ENCODE peak calls at places on chromosomes 2 and 18, in seven cellular contexts. D, T, B, Q, X, H and J are unnamed samples.

GRCh38 chr18:56545539-56545938 is 92.9 kb downstream of the TXNL1 start:
- DNase-seq in D (no peak), T (no peak), B (no peak), Q (no peak), X (no peak), H (no peak), J (no peak)

GRCh38 chr2:23563151-23563550 is 178.2 kb downstream of the KLHL29 start:
- DNase-seq in D (no peak), T (peak), B (peak), Q (no peak), X (no peak), H (no peak), J (no peak)

GRCh38 chr2:10211822-10212438 is 89.4 kb downstream of the RRM2 start:
- DNase-seq in D (no peak), T (no peak), B (no peak), Q (no peak), X (no peak), H (no peak), J (no peak)

GRCh38 chr2:72095364-72095763 is 52.3 kb downstream of the CYP26B1 start:
- DNase-seq in D (no peak), T (no peak), B (no peak), Q (no peak), X (no peak), H (no peak), J (no peak)

GRCh38 chr2:437180-437579 is 149.3 kb upstream of the ALKAL2 start:
- DNase-seq in D (no peak), T (no peak), B (no peak), Q (no peak), X (no peak), H (no peak), J (no peak)

GRCh38 chr2:18169121-18169786 is 290.8 kb downstream of the KCNS3 start:
- DNase-seq in D (no peak), T (no peak), B (no peak), Q (no peak), X (no peak), H (no peak), J (no peak)

GRCh38 chr2:51918113-51918512 is 886.2 kb upstream of the NRXN1 start:
- DNase-seq in D (no peak), T (no peak), B (no peak), Q (no peak), X (no peak), H (no peak), J (no peak)

GRCh38 chr18:47969851-47970250 is 39.4 kb upstream of the SMAD2 start:
- DNase-seq in D (no peak), T (no peak), B (no peak), Q (no peak), X (no peak), H (no peak), J (no peak)

GRCh38 chr2:37189452-37190153 is 1.1 kb upstream of the SULT6B1 start:
- DNase-seq in D (no peak), T (peak), B (no peak), Q (no peak), X (no peak), H (no peak), J (no peak)

GRCh38 chr2:33069894-33070651 is 123.3 kb downstream of the LTBP1 start:
- DNase-seq in D (peak), T (no peak), B (peak), Q (no peak), X (peak), H (no peak), J (no peak)

GRCh38 chr2:45330617-45331016 is 280.4 kb downstream of the SRBD1 start:
- DNase-seq in D (no peak), T (no peak), B (no peak), Q (no peak), X (no peak), H (no peak), J (no peak)

GRCh38 chr2:207354466-207354865 is 175.3 kb upstream of the CREB1 start:
- DNase-seq in D (no peak), T (no peak), B (no peak), Q (no peak), X (no peak), H (no peak), J (no peak)

GRCh38 chr18:55781481-55781957 is 193.5 kb upstream of the TCF4 start:
- DNase-seq in D (no peak), T (peak), B (no peak), Q (no peak), X (no peak), H (no peak), J (no peak)

GRCh38 chr2:43193996-43194869 is 32.2 kb downstream of the ZFP36L2 start:
- DNase-seq in D (no peak), T (no peak), B (no peak), Q (peak), X (no peak), H (no peak), J (no peak)

GRCh38 chr2:165871025-165871424 is 77.0 kb upstream of the GALNT3 start:
- DNase-seq in D (no peak), T (no peak), B (no peak), Q (no peak), X (no peak), H (no peak), J (no peak)

GRCh38 chr18:23992119-23992940 is 22.2 kb upstream of the TTC39C start:
- DNase-seq in D (no peak), T (peak), B (peak), Q (no peak), X (no peak), H (no peak), J (no peak)

GRCh38 chr2:170218456-170218855 is 40.5 kb downstream of the MYO3B start:
- DNase-seq in D (no peak), T (no peak), B (no peak), Q (no peak), X (no peak), H (no peak), J (no peak)

GRCh38 chr18:32271649-32272324 is 81.9 kb downstream of the MEP1B start:
- DNase-seq in D (no peak), T (no peak), B (no peak), Q (no peak), X (no peak), H (no peak), J (no peak)

GRCh38 chr2:202238234-202239197 is at the start of gene SUMO1:
- DNase-seq in D (peak), T (peak), B (peak), Q (peak), X (peak), H (peak), J (peak)
- TF ChIP-seq EP300 in D (no peak), T (no peak), B (no peak), Q (no peak), X (no peak), H (peak), J (no peak)

GRCh38 chr18:58547864-58548263 is 81.0 kb downstream of the ALPK2 start:
- DNase-seq in D (no peak), T (no peak), B (no peak), Q (no peak), X (no peak), H (no peak), J (no peak)

GRCh38 chr18:58552057-58552461 is 76.8 kb downstream of the ALPK2 start:
- DNase-seq in D (no peak), T (no peak), B (no peak), Q (peak), X (no peak), H (no peak), J (no peak)

GRCh38 chr18:58545338-58546096 is 83.4 kb downstream of the ALPK2 start:
- DNase-seq in D (no peak), T (no peak), B (no peak), Q (no peak), X (no peak), H (no peak), J (no peak)

GRCh38 chr18:58554404-58554803 is 74.5 kb downstream of the ALPK2 start:
- DNase-seq in D (no peak), T (no peak), B (no peak), Q (no peak), X (no peak), H (no peak), J (no peak)

DNA sequence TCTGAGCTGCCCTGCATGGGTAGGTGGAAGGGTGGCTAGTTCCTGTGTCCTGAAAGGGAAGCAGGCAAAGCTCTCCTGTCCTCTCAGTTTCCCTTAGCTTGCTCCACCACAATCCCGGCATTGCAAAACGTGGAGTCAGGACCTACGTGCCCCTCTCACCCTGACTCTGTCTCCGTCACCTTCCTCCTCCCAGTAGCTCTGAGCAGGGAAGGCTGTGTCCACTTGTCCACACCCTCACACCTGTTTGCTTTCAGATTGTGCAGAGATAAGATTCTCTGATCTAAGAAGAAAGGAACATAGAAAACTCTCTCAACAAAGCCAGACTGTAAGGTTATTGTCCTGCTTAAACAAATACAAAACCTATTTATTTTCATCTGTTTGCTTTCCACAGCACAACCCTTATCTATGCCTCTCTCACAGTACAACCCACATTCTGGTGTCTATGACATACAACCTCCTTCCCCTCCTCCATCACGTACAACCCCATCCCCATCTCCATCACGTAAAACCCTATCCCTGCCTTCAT is 79.0 kb downstream of the ALPK2 start:
- DNase-seq in D (no peak), T (no peak), B (no peak), Q (no peak), X (no peak), H (no peak), J (no peak)
- TF ChIP-seq EP300 in D (no peak), T (no peak), B (no peak), Q (no peak), X (no peak), H (no peak), J (no peak)

DNA sequence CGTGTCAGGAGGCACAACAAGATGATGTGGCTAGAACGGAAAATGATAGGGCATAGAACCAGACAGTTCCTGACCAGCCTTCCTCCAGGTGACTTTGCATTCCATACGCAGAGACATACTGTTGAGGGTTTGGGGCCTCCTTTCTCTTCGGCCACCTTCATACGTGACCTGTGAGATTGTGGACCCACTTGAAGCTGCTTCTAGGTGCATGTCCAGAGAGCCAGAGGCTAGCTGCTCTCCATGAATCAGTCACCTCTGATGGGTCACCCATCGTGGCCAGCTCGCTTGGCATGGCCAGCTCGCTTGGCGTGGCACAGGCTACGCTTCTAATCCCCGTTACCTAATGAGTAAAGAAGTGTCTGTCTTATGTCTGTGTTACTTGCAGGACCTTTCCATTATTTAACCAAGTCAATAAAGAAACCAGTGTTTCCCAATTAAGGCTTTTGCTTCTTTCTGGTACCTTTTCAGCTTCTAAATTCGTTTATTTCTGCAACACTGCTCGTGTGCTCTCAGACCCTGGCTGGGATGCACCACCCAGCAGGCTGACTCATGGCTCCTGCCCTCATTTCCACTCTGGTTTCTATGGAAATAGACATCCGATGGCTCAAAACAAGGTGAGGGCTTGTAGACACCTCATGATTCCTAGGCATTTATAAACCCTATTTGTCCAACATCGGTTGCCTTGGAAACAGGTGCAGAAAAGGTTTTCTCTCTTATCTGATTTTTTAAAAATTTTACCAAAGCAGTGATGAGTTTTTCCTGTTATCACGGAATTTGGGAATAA is 86.7 kb upstream of the B3GNT7 start:
- DNase-seq in D (no peak), T (no peak), B (peak), Q (no peak), X (no peak), H (no peak), J (no peak)
- TF ChIP-seq EP300 in D (no peak), T (no peak), B (no peak), Q (no peak), X (no peak), H (no peak), J (no peak)

GRCh38 chr18:28455971-28456370 is 279.0 kb upstream of the CDH2 start:
- DNase-seq in D (no peak), T (no peak), B (no peak), Q (no peak), X (no peak), H (no peak), J (no peak)

GRCh38 chr18:28458751-28459150 is 281.8 kb upstream of the CDH2 start:
- DNase-seq in D (no peak), T (no peak), B (no peak), Q (no peak), X (no peak), H (no peak), J (no peak)

GRCh38 chr18:28459587-28459986 is 282.7 kb upstream of the CDH2 start:
- DNase-seq in D (no peak), T (no peak), B (no peak), Q (no peak), X (no peak), H (no peak), J (no peak)

GRCh38 chr18:28457784-28458183 is 280.9 kb upstream of the CDH2 start:
- DNase-seq in D (no peak), T (no peak), B (no peak), Q (no peak), X (no peak), H (no peak), J (no peak)
- TF ChIP-seq EP300 in D (no peak), T (no peak), B (no peak), Q (no peak), X (no peak), H (no peak), J (no peak)

GRCh38 chr2:26725516-26725810 is 32.9 kb downstream of the KCNK3 start:
- DNase-seq in D (no peak), T (no peak), B (no peak), Q (no peak), X (no peak), H (no peak), J (no peak)
- TF ChIP-seq EP300 in D (no peak), T (no peak), B (no peak), Q (no peak), X (no peak), H (no peak), J (no peak)

DNA sequence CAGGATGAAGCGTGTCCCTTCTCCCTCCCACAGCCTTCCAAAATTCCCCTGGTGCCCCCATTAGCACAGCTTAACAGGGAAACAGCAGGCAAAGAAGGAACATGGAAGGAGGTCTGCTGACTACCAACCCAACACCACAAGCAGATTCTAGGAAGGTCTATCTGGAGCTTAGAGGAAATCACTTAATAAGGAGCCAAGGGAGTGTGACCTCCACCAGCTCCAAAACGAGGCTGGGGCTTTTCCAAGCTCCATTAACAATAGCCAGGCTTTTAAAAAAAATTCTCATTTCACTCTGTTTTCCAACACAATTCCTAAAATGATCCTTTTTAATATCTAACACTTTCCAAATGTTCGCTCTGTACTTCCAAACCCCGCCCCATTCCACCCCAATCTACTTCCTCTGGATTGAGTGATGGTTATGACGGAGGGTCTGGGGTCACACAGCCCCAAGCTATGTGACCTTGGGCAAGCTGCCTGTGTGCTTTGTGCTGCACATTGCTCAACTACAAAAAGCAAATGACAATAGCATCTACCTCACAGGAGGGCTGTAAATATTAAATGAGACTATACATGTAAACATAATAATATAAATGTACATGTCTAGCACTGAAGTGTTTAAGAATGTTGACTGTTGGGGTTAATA is 55.1 kb downstream of the STK39 start:
- DNase-seq in D (no peak), T (peak), B (no peak), Q (no peak), X (no peak), H (no peak), J (no peak)
- TF ChIP-seq EP300 in D (no peak), T (no peak), B (no peak), Q (no peak), X (no peak), H (no peak), J (no peak)